ENCODE peak calls at places on chromosomes 12 and 14, in nine cellular contexts. H, K, C, V, O, Y, E, T and R are unnamed samples.

GRCh38 chr14:63938198-63939005 is 85.6 kb downstream of the SYNE2 start:
- DNase-seq in T (no peak), O (no peak), V (no peak), K (no peak), H (no peak), E (no peak), Y (no peak), C (peak; percentile 86), R (no peak)

GRCh38 chr12:18737819-18738218 is at the start of the genes CAPZA3 and PLCZ1:
- DNase-seq in C (no peak), T (no peak), K (no peak), V (no peak), E (no peak), O (no peak), Y (no peak), H (no peak), R (no peak)

GRCh38 chr14:80215756-80216581 is 4.7 kb upstream of the DIO2 start:
- DNase-seq in H (no peak), Y (no peak), O (no peak), E (peak; percentile 64), V (no peak), C (no peak), K (no peak), T (no peak), R (no peak)

GRCh38 chr14:34368115-34368970 is 93.7 kb downstream of the SPTSSA start:
- DNase-seq in K (no peak), H (peak; percentile 1), O (no peak), E (no peak), T (no peak), Y (no peak), C (no peak), V (no peak), R (no peak)

GRCh38 chr12:105936496-105936895 is 202.3 kb downstream of the NUAK1 start:
- DNase-seq in Y (no peak), E (no peak), K (no peak), C (no peak), H (no peak), O (no peak), T (no peak), V (no peak), R (no peak)

GRCh38 chr12:68225576-68226476 is at the start of gene IL26:
- DNase-seq in K (peak; percentile 28), Y (no peak), E (no peak), V (no peak), C (no peak), O (no peak), T (no peak), H (no peak), R (no peak)

GRCh38 chr12:92561543-92561899 is 141.3 kb upstream of the PLEKHG7 start:
- DNase-seq in H (peak; percentile 85), V (peak; percentile 88), E (no peak), T (peak; percentile 53), K (no peak), O (peak; percentile 79), C (no peak), Y (no peak), R (no peak)

GRCh38 chr12:8077207-8077606 is 4.9 kb upstream of the NECAP1 start:
- DNase-seq in Y (no peak), C (no peak), V (no peak), E (no peak), T (no peak), K (no peak), O (no peak), H (peak; percentile 66), R (no peak)

GRCh38 chr14:36582011-36582873 is at the start of gene NKX2-8:
- DNase-seq in V (no peak), H (no peak), K (no peak), E (no peak), C (no peak), O (no peak), T (no peak), Y (peak; percentile 33), R (no peak)

GRCh38 chr12:111248981-111249380 is 119.9 kb downstream of the PHETA1 start:
- DNase-seq in T (no peak), V (no peak), C (no peak), H (peak; percentile 37), O (no peak), E (no peak), K (no peak), Y (no peak), R (no peak)

GRCh38 chr12:57090924-57091632 is 2.2 kb downstream of the NAB2 start:
- DNase-seq in O (no peak), V (peak; percentile 83), K (no peak), C (no peak), H (no peak), T (peak; percentile 74), Y (peak; percentile 78), E (no peak), R (no peak)
- H3K4me3 ChIP-seq in O (peak overlapping the region; percentile 74), V (peak overlapping the region; percentile 96), K (no peak overlapping the region), C (no peak overlapping the region), H (peak overlapping the region; percentile 89), T (peak overlapping the region; percentile 92), Y (no peak overlapping the region), E (peak overlapping the region; percentile 81), R (no peak overlapping the region)

GRCh38 chr12:22544038-22544979 is at the start of gene C2CD5:
- DNase-seq in T (peak; percentile 99), O (peak; percentile 94), H (peak; percentile 97), Y (peak; percentile 99), E (peak; percentile 97), C (peak; percentile 97), V (peak; percentile 99), K (peak; percentile 97), R (peak; percentile 96)

GRCh38 chr12:22543246-22544037 is 900 bp downstream of the C2CD5 start:
- DNase-seq in C (peak; percentile 48), O (no peak), K (peak; percentile 54), Y (peak; percentile 79), V (peak; percentile 74), T (peak; percentile 68), E (peak; percentile 79), H (peak; percentile 9), R (peak; percentile 10)

GRCh38 chr12:22539055-22539454 is 5.3 kb downstream of the C2CD5 start:
- DNase-seq in Y (no peak), C (no peak), O (no peak), H (no peak), T (no peak), E (no peak), V (no peak), K (no peak), R (no peak)

GRCh38 chr12:22538336-22538735 is 6.0 kb downstream of the C2CD5 start:
- DNase-seq in T (no peak), C (no peak), K (no peak), O (no peak), E (no peak), H (no peak), V (no peak), Y (no peak), R (no peak)

DNA sequence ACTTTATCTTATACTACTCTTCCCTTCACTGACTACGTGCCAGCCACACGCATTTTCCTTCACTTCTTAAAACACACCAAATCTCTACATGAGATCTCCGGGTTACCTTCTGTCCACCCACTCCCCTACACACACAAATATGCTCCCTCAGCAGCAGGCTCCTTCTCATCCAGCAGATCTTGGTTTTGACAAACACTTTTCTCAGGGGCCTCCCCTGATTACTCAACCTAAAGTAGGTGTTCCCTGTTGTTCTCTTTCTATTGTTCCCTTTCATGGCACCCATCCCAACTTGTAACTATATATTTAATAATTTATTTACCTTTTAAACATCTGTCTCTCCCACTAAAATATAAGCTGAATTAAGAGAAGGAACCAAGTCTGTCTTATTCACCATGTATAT is 2.8 kb downstream of the C2CD5 start:
- DNase-seq in Y (no peak), C (no peak), K (no peak), O (no peak), T (no peak), V (no peak), E (no peak), H (no peak), R (no peak)
- H3K4me3 ChIP-seq in Y (no peak overlapping the region), C (no peak overlapping the region), K (no peak overlapping the region), O (no peak overlapping the region), T (no peak overlapping the region), V (no peak overlapping the region), E (no peak overlapping the region), H (no peak overlapping the region), R (no peak overlapping the region)

GRCh38 chr12:54054442-54055332 is 1.1 kb downstream of the HOXC4 start:
- DNase-seq in C (no peak), H (no peak), K (no peak), E (no peak), V (no peak), O (no peak), T (no peak), Y (no peak), R (no peak)

GRCh38 chr12:54052745-54053624 is 650 bp upstream of the HOXC4 start:
- DNase-seq in V (no peak), E (no peak), H (no peak), T (peak; percentile 60), Y (peak; percentile 64), O (no peak), K (peak; percentile 31), C (peak; percentile 12), R (no peak)

GRCh38 chr12:54056110-54056509 is 2.5 kb downstream of the HOXC4 start:
- DNase-seq in O (no peak), Y (no peak), V (no peak), K (no peak), T (no peak), E (no peak), H (no peak), C (no peak), R (no peak)

GRCh38 chr12:54053625-54054441 is at the start of gene HOXC4:
- DNase-seq in V (no peak), T (peak; percentile 61), H (no peak), C (no peak), K (peak; percentile 46), Y (peak; percentile 61), O (no peak), E (no peak), R (no peak)

GRCh38 chr12:54055522-54055921 is 1.9 kb downstream of the HOXC4 start:
- DNase-seq in K (no peak), T (no peak), H (no peak), C (no peak), E (no peak), V (no peak), O (no peak), Y (no peak), R (no peak)
- H3K4me3 ChIP-seq in K (no peak overlapping the region), T (no peak overlapping the region), H (no peak overlapping the region), C (no peak overlapping the region), E (no peak overlapping the region), V (no peak overlapping the region), O (no peak overlapping the region), Y (no peak overlapping the region), R (no peak overlapping the region)

GRCh38 chr14:103528158-103528511 is 861 bp upstream of the TRMT61A start:
- DNase-seq in Y (no peak), K (no peak), E (peak; percentile 63), V (peak; percentile 73), C (no peak), H (no peak), T (no peak), O (no peak), R (no peak)

GRCh38 chr14:103526247-103526913 is 2.6 kb upstream of the TRMT61A start:
- DNase-seq in T (no peak), Y (peak; percentile 55), H (no peak), C (no peak), K (no peak), O (no peak), E (no peak), V (no peak), R (no peak)

GRCh38 chr14:103526914-103527248 is 2.1 kb upstream of the TRMT61A start:
- DNase-seq in E (no peak), O (no peak), H (no peak), K (no peak), Y (no peak), T (no peak), C (no peak), V (no peak), R (no peak)

GRCh38 chr14:103528512-103529382 is at the start of gene TRMT61A:
- DNase-seq in K (peak; percentile 77), T (peak; percentile 93), H (peak; percentile 88), V (peak; percentile 98), Y (peak; percentile 96), C (peak; percentile 84), O (peak; percentile 86), E (peak; percentile 95), R (peak; percentile 76)

GRCh38 chr14:103527408-103528157 is 1.4 kb upstream of the TRMT61A start:
- DNase-seq in H (no peak), V (no peak), O (no peak), T (no peak), E (no peak), C (no peak), K (no peak), Y (peak; percentile 42), R (no peak)
- H3K4me3 ChIP-seq in H (no peak overlapping the region), V (no peak overlapping the region), O (no peak overlapping the region), T (no peak overlapping the region), E (peak overlapping the region; percentile 92), C (peak overlapping the region; percentile 99), K (no peak overlapping the region), Y (no peak overlapping the region), R (no peak overlapping the region)